ENCODE peak calls at places on chromosome 15, in five cellular contexts. B, M, X, C and Z are unnamed samples.
A peak's percentile ranks its signal among the peaks of the same experiment; 100 is the strongest.

GRCh38 chr15:68808770-68809169 is 11.9 kb downstream of the ANP32A start:
- DNase-seq in B (no peak), M (peak; percentile 28), X (no peak), C (no peak), Z (no peak)

GRCh38 chr15:37204698-37205097 is 104.3 kb upstream of the MEIS2 start:
- DNase-seq in B (no peak), M (no peak), X (no peak), C (peak; percentile 1), Z (no peak)

GRCh38 chr15:82312611-82313349 is 36.5 kb downstream of the GOLGA6L10 start:
- DNase-seq in B (no peak), M (peak; percentile 11), X (no peak), C (peak; percentile 68), Z (no peak)

GRCh38 chr15:29688981-29689723 is 133.1 kb downstream of the TJP1 start:
- DNase-seq in B (no peak), M (no peak), X (no peak), C (no peak), Z (no peak)

GRCh38 chr15:57138260-57138895 is 219.9 kb downstream of the TCF12 start:
- DNase-seq in B (peak; percentile 45), M (no peak), X (no peak), C (peak; percentile 73), Z (peak; percentile 17)

GRCh38 chr15:99967841-99968371 is 234.7 kb upstream of the LYSMD4 start:
- DNase-seq in B (no peak), M (no peak), X (no peak), C (no peak), Z (no peak)

GRCh38 chr15:35289029-35289617 is 204.0 kb upstream of the NANOGP8 start:
- DNase-seq in B (peak; percentile 39), M (no peak), X (no peak), C (peak; percentile 75), Z (no peak)

GRCh38 chr15:32834156-32834555 is 116.4 kb downstream of the GREM1 start:
- DNase-seq in B (no peak), M (no peak), X (no peak), C (no peak), Z (no peak)

GRCh38 chr15:64460737-64461576 is 579 bp downstream of the ZNF609 start:
- DNase-seq in B (peak; percentile 26), M (peak; percentile 56), X (peak; percentile 73), C (peak; percentile 87), Z (no peak)

GRCh38 chr15:31495281-31495680 is 168.6 kb downstream of the KLF13 start:
- DNase-seq in B (no peak), M (peak; percentile 27), X (peak; percentile 29), C (no peak), Z (no peak)

GRCh38 chr15:51379390-51379789 is 37.9 kb downstream of the GLDN start:
- DNase-seq in B (no peak), M (no peak), X (no peak), C (no peak), Z (no peak)

GRCh38 chr15:43954181-43954621 is 127.4 kb downstream of the WDR76 start:
- DNase-seq in B (no peak), M (no peak), X (peak; percentile 50), C (peak; percentile 18), Z (no peak)

GRCh38 chr15:25243800-25244097 is 195.1 kb downstream of the UBE3A start:
- DNase-seq in B (no peak), M (no peak), X (no peak), C (no peak), Z (no peak)

GRCh38 chr15:68196445-68197169 is 8.5 kb downstream of the CALML4 start:
- DNase-seq in B (no peak), M (no peak), X (peak; percentile 41), C (no peak), Z (no peak)

GRCh38 chr15:101029971-101030661 is 111.0 kb downstream of the LRRK1 start:
- DNase-seq in B (no peak), M (peak; percentile 25), X (peak; percentile 37), C (no peak), Z (peak; percentile 0)